ENCODE peak calls at places on chromosomes 4 and X, in five cellular contexts. N, D, E, G and H are unnamed samples.

GRCh38 chr4:10688022-10688421 is 3.5 kb upstream of the CLNK start:
- DNase-seq in N (no peak), D (no peak), E (no peak), G (no peak), H (no peak)

GRCh38 chrX:40085714-40086113 is 12.0 kb downstream of the BCOR start:
- DNase-seq in N (no peak), D (no peak), E (no peak), G (no peak), H (no peak)

GRCh38 chr4:74516321-74516720 is 71.4 kb downstream of the AREG start:
- DNase-seq in N (no peak), D (no peak), E (no peak), G (no peak), H (no peak)

GRCh38 chrX:2677764-2678163 is 13.3 kb upstream of the CD99 start:
- DNase-seq in N (peak), D (peak), E (peak), G (peak), H (peak)

GRCh38 chrX:134760671-134761070 is 102.4 kb upstream of the PLAC1 start:
- DNase-seq in N (no peak), D (no peak), E (no peak), G (no peak), H (no peak)

GRCh38 chr4:188113156-188113555 is 3.8 kb upstream of the TRIML2 start:
- DNase-seq in N (peak), D (peak), E (no peak), G (no peak), H (no peak)

GRCh38 chr4:5858020-5858769 is 34.7 kb downstream of the CRMP1 start:
- DNase-seq in N (no peak), D (no peak), E (no peak), G (no peak), H (no peak)

GRCh38 chr4:74874785-74875367 is 58.0 kb upstream of the PARM1 start:
- DNase-seq in N (peak), D (peak), E (no peak), G (peak), H (peak)

GRCh38 chrX:15645266-15645665 is 19.3 kb downstream of the CLTRN start:
- DNase-seq in N (no peak), D (no peak), E (no peak), G (no peak), H (no peak)

GRCh38 chr4:104989363-104989762 is 157.3 kb upstream of the TET2 start:
- DNase-seq in N (peak), D (no peak), E (no peak), G (no peak), H (peak)

GRCh38 chr4:42425146-42426065 is 28.1 kb downstream of the SHISA3 start:
- DNase-seq in N (no peak), D (no peak), E (no peak), G (no peak), H (no peak)

GRCh38 chr4:114582625-114583024 is 16.0 kb upstream of the UGT8 start:
- DNase-seq in N (no peak), D (no peak), E (no peak), G (no peak), H (no peak)

GRCh38 chr4:176964116-176964691 is 171.5 kb upstream of the VEGFC start:
- DNase-seq in N (no peak), D (no peak), E (no peak), G (no peak), H (peak)

GRCh38 chrX:3268804-3269203 is 77.6 kb downstream of the MXRA5 start:
- DNase-seq in N (no peak), D (no peak), E (no peak), G (peak), H (peak)

GRCh38 chrX:131366387-131366786 is 77.3 kb upstream of the IGSF1 start:
- DNase-seq in N (no peak), D (no peak), E (no peak), G (no peak), H (no peak)

GRCh38 chr4:2177443-2178093 is 64.4 kb downstream of the HAUS3 start:
- DNase-seq in N (no peak), D (no peak), E (no peak), G (peak), H (no peak)

GRCh38 chr4:155805016-155805415 is 46.2 kb downstream of the GUCY1B1 start:
- DNase-seq in N (no peak), D (no peak), E (no peak), G (peak), H (peak)

GRCh38 chrX:107576392-107576791 is 51.9 kb upstream of the PRPS1 start:
- DNase-seq in N (no peak), D (no peak), E (no peak), G (no peak), H (no peak)

GRCh38 chrX:144681501-144681900 is 565.8 kb upstream of the SPANXN1 start:
- DNase-seq in N (no peak), D (no peak), E (no peak), G (no peak), H (no peak)

GRCh38 chrX:101659601-101660063 is at the start of gene ARMCX2:
- DNase-seq in N (no peak), D (peak), E (peak), G (peak), H (peak)

GRCh38 chr4:15702941-15703403 is at the start of gene BST1:
- DNase-seq in N (no peak), D (no peak), E (peak), G (peak), H (peak)

GRCh38 chr4:73669410-73670183 is 49.4 kb upstream of the RASSF6 start:
- DNase-seq in N (no peak), D (no peak), E (no peak), G (no peak), H (peak)

GRCh38 chr4:172962564-172963353 is 205.9 kb upstream of the GALNT7 start:
- DNase-seq in N (peak), D (no peak), E (no peak), G (no peak), H (peak)

GRCh38 chrX:44474410-44474809 is 68.2 kb downstream of the FUNDC1 start:
- DNase-seq in N (no peak), D (no peak), E (no peak), G (peak), H (no peak)

GRCh38 chrX:39262641-39263040 is 461.4 kb downstream of the MID1IP1 start:
- DNase-seq in N (peak), D (no peak), E (no peak), G (no peak), H (no peak)

GRCh38 chrX:16601885-16602284 is 48.1 kb upstream of the S100G start:
- DNase-seq in N (no peak), D (no peak), E (no peak), G (no peak), H (no peak)

GRCh38 chr4:143185253-143186107 is 763 bp downstream of the USP38 start:
- DNase-seq in N (no peak), D (no peak), E (no peak), G (no peak), H (peak)